ENCODE peak calls at places on chromosomes 3 and 15, in five cellular contexts. One of them, this sample, is unnamed.

GRCh38 chr15:31811641-31812040 is 218.7 kb upstream of the CHRNA7 start:
- DNase-seq in A549: no peak
- DNase-seq in posterior cingulate gyrus: peak
- DNase-seq in cardiac muscle cell: no peak
- DNase-seq in T-helper 1 cell: no peak
- DNase-seq in this sample: peak

GRCh38 chr3:150495563-150496168 is 50.6 kb downstream of the SERP1 start:
- DNase-seq in posterior cingulate gyrus: no peak
- DNase-seq in A549: peak
- DNase-seq in T-helper 1 cell: no peak
- DNase-seq in cardiac muscle cell: peak
- DNase-seq in this sample: no peak

GRCh38 chr3:186945255-186945823 is 15.0 kb downstream of the ST6GAL1 start:
- DNase-seq in posterior cingulate gyrus: no peak
- DNase-seq in T-helper 1 cell: no peak
- DNase-seq in cardiac muscle cell: no peak
- DNase-seq in A549: no peak
- DNase-seq in this sample: no peak

GRCh38 chr3:185216587-185216918 is 37.3 kb downstream of the EHHADH start:
- DNase-seq in A549: no peak
- DNase-seq in T-helper 1 cell: no peak
- DNase-seq in cardiac muscle cell: peak
- DNase-seq in posterior cingulate gyrus: no peak
- DNase-seq in this sample: no peak

GRCh38 chr15:40357723-40358491 is at the start of gene DISP2:
- DNase-seq in A549: peak
- DNase-seq in cardiac muscle cell: peak
- DNase-seq in T-helper 1 cell: peak
- DNase-seq in posterior cingulate gyrus: peak
- DNase-seq in this sample: peak

GRCh38 chr15:65026756-65027155 is 2.7 kb downstream of the MTFMT start:
- DNase-seq in A549: no peak
- DNase-seq in posterior cingulate gyrus: no peak
- DNase-seq in T-helper 1 cell: no peak
- DNase-seq in cardiac muscle cell: no peak
- DNase-seq in this sample: no peak

GRCh38 chr3:157075693-157076420 is 84.1 kb downstream of the CCNL1 start:
- DNase-seq in cardiac muscle cell: no peak
- DNase-seq in A549: no peak
- DNase-seq in posterior cingulate gyrus: peak
- DNase-seq in T-helper 1 cell: no peak
- DNase-seq in this sample: no peak

GRCh38 chr15:75672111-75672602 is 24.4 kb downstream of the SNX33 start:
- DNase-seq in A549: no peak
- DNase-seq in T-helper 1 cell: no peak
- DNase-seq in posterior cingulate gyrus: no peak
- DNase-seq in cardiac muscle cell: peak
- DNase-seq in this sample: no peak

GRCh38 chr3:187736418-187736871 is 8.8 kb downstream of the BCL6 start:
- DNase-seq in T-helper 1 cell: no peak
- DNase-seq in posterior cingulate gyrus: no peak
- DNase-seq in A549: no peak
- DNase-seq in cardiac muscle cell: peak
- DNase-seq in this sample: no peak

GRCh38 chr3:71132995-71133730 is 450.4 kb downstream of the FOXP1 start:
- DNase-seq in A549: no peak
- DNase-seq in cardiac muscle cell: no peak
- DNase-seq in posterior cingulate gyrus: no peak
- DNase-seq in T-helper 1 cell: no peak
- DNase-seq in this sample: no peak

GRCh38 chr3:162041622-162042021 is 545.0 kb downstream of the OTOL1 start:
- DNase-seq in A549: no peak
- DNase-seq in cardiac muscle cell: no peak
- DNase-seq in T-helper 1 cell: no peak
- DNase-seq in posterior cingulate gyrus: no peak
- DNase-seq in this sample: no peak

GRCh38 chr3:178802993-178803693 is 266.9 kb downstream of the KCNMB2 start:
- DNase-seq in cardiac muscle cell: no peak
- DNase-seq in posterior cingulate gyrus: no peak
- DNase-seq in A549: no peak
- DNase-seq in T-helper 1 cell: no peak
- DNase-seq in this sample: no peak

GRCh38 chr3:51676102-51676640 is 5.1 kb downstream of the TEX264 start:
- DNase-seq in A549: no peak
- DNase-seq in T-helper 1 cell: no peak
- DNase-seq in posterior cingulate gyrus: no peak
- DNase-seq in cardiac muscle cell: no peak
- DNase-seq in this sample: no peak

GRCh38 chr15:29449136-29449535 is 179.5 kb upstream of the NSMCE3 start:
- DNase-seq in posterior cingulate gyrus: no peak
- DNase-seq in cardiac muscle cell: no peak
- DNase-seq in T-helper 1 cell: no peak
- DNase-seq in A549: no peak
- DNase-seq in this sample: no peak